ENCODE peak calls at places on chromosomes 2 and 18, in four cellular contexts. X is astrocyte of the spinal cord, Y is Calu3, D is ACHN. M is an unnamed sample.

GRCh38 chr2:190360561-190360960 is 17.2 kb downstream of the INPP1 start:
- DNase-seq in X (no peak), Y (no peak), D (no peak), M (no peak)

GRCh38 chr18:23114171-23114881 is 21.0 kb upstream of the CABLES1 start:
- DNase-seq in X (peak), Y (peak), D (peak), M (no peak)

GRCh38 chr2:107525420-107525819 is 301.3 kb upstream of the RGPD4 start:
- DNase-seq in X (peak), Y (no peak), D (no peak), M (peak)

GRCh38 chr2:20225294-20226151 is 593 bp upstream of the SDC1 start:
- DNase-seq in X (peak), Y (peak), D (peak), M (no peak)

GRCh38 chr2:191916826-191917225 is 69.9 kb upstream of the CAVIN2 start:
- DNase-seq in X (no peak), Y (no peak), D (no peak), M (no peak)

GRCh38 chr2:2012505-2012904 is 268.2 kb upstream of the PXDN start:
- DNase-seq in X (peak), Y (no peak), D (no peak), M (peak)

GRCh38 chr2:47636596-47636995 is 146.3 kb upstream of the MSH6 start:
- DNase-seq in X (no peak), Y (no peak), D (no peak), M (no peak)

GRCh38 chr2:27721335-27721734 is 50.2 kb upstream of the MRPL33 start:
- DNase-seq in X (no peak), Y (peak), D (peak), M (no peak)

GRCh38 chr2:133365117-133365516 is 203.1 kb downstream of the NCKAP5 start:
- DNase-seq in X (peak), Y (no peak), D (no peak), M (peak)

GRCh38 chr2:216345846-216346245 is 26.4 kb downstream of the MARCHF4 start:
- DNase-seq in X (no peak), Y (no peak), D (no peak), M (peak)

GRCh38 chr2:237700583-237701032 is 73.2 kb downstream of the LRRFIP1 start:
- DNase-seq in X (peak), Y (no peak), D (no peak), M (peak)

GRCh38 chr2:68040078-68040477 is 22.7 kb downstream of the C1D start:
- DNase-seq in X (no peak), Y (no peak), D (peak), M (no peak)

GRCh38 chr2:215178121-215178520 is 39.7 kb upstream of the ABCA12 start:
- DNase-seq in X (no peak), Y (no peak), D (no peak), M (no peak)

GRCh38 chr2:168028377-168028776 is 219.0 kb downstream of the STK39 start:
- DNase-seq in X (no peak), Y (no peak), D (no peak), M (no peak)

GRCh38 chr2:97998431-97998830 is 2.7 kb upstream of the TMEM131 start:
- DNase-seq in X (no peak), Y (no peak), D (no peak), M (no peak)

GRCh38 chr2:147865560-147865959 is 20.7 kb downstream of the ACVR2A start:
- DNase-seq in X (no peak), Y (no peak), D (no peak), M (no peak)

GRCh38 chr2:42794271-42795046 is 2.1 kb upstream of the HAAO start:
- DNase-seq in X (no peak), Y (peak), D (peak), M (peak)

GRCh38 chr2:43325448-43325811 is 99.0 kb upstream of the ZFP36L2 start:
- DNase-seq in X (no peak), Y (no peak), D (no peak), M (no peak)

GRCh38 chr18:14104906-14105748 is 27.1 kb downstream of the ZNF519 start:
- DNase-seq in X (no peak), Y (no peak), D (no peak), M (no peak)

GRCh38 chr2:120403261-120403660 is 57.3 kb downstream of the INHBB start:
- DNase-seq in X (no peak), Y (no peak), D (no peak), M (no peak)

GRCh38 chr2:30722936-30723725 is 84.1 kb downstream of the CAPN13 start:
- DNase-seq in X (no peak), Y (no peak), D (no peak), M (no peak)

GRCh38 chr2:226117506-226118065 is 682.0 kb downstream of the IRS1 start:
- DNase-seq in X (no peak), Y (no peak), D (no peak), M (peak)

GRCh38 chr18:58497845-58498244 is 131.0 kb downstream of the ALPK2 start:
- DNase-seq in X (no peak), Y (peak), D (no peak), M (no peak)

GRCh38 chr2:38073211-38074005 is 2.5 kb downstream of the CYP1B1 start:
- DNase-seq in X (peak), Y (no peak), D (no peak), M (no peak)

GRCh38 chr2:25341031-25341727 is 546 bp downstream of the DNMT3A start:
- DNase-seq in X (peak), Y (no peak), D (peak), M (no peak)

GRCh38 chr2:6412533-6413085 is 453.1 kb downstream of the CMPK2 start:
- DNase-seq in X (peak), Y (no peak), D (peak), M (peak)

GRCh38 chr2:234682492-234683228 is 185.8 kb upstream of the ARL4C start:
- DNase-seq in X (peak), Y (no peak), D (peak), M (peak)